ENCODE peak calls at places on chromosomes 6 and 20, in ten cellular contexts. One of them, this sample, is unnamed.

GRCh38 chr6:25318589-25318988 is 39.4 kb downstream of the CARMIL1 start:
- DNase-seq in prostate gland: no peak
- DNase-seq in ovary: no peak
- DNase-seq in endothelial cell of umbilical vein: no peak
- DNase-seq in uterus: no peak
- DNase-seq in transverse colon: no peak
- DNase-seq in fibroblast of lung: no peak
- DNase-seq in OCI-LY7: no peak
- DNase-seq in spleen: no peak
- DNase-seq in WERI-Rb-1: no peak
- DNase-seq in this sample: no peak

GRCh38 chr6:41584205-41584604 is 38.0 kb downstream of the FOXP4 start:
- DNase-seq in fibroblast of lung: no peak
- DNase-seq in OCI-LY7: no peak
- DNase-seq in ovary: no peak
- DNase-seq in WERI-Rb-1: no peak
- DNase-seq in uterus: no peak
- DNase-seq in prostate gland: no peak
- DNase-seq in endothelial cell of umbilical vein: no peak
- DNase-seq in spleen: no peak
- DNase-seq in transverse colon: no peak
- DNase-seq in this sample: no peak

GRCh38 chr6:34044945-34045595 is 100.8 kb downstream of the GRM4 start:
- DNase-seq in uterus: no peak
- DNase-seq in transverse colon: no peak
- DNase-seq in ovary: no peak
- DNase-seq in prostate gland: no peak
- DNase-seq in fibroblast of lung: no peak
- DNase-seq in WERI-Rb-1: no peak
- DNase-seq in endothelial cell of umbilical vein: no peak
- DNase-seq in OCI-LY7: peak; percentile 41
- DNase-seq in spleen: no peak
- DNase-seq in this sample: no peak

GRCh38 chr6:64250126-64250525 is 614.5 kb downstream of the PHF3 start:
- DNase-seq in OCI-LY7: no peak
- DNase-seq in uterus: no peak
- DNase-seq in ovary: no peak
- DNase-seq in prostate gland: no peak
- DNase-seq in endothelial cell of umbilical vein: no peak
- DNase-seq in WERI-Rb-1: no peak
- DNase-seq in spleen: no peak
- DNase-seq in fibroblast of lung: peak; percentile 40
- DNase-seq in transverse colon: no peak
- DNase-seq in this sample: no peak

GRCh38 chr6:105805581-105806023 is 280.5 kb upstream of the PRDM1 start:
- DNase-seq in spleen: no peak
- DNase-seq in endothelial cell of umbilical vein: no peak
- DNase-seq in fibroblast of lung: peak; percentile 23
- DNase-seq in prostate gland: no peak
- DNase-seq in transverse colon: no peak
- DNase-seq in uterus: no peak
- DNase-seq in OCI-LY7: no peak
- DNase-seq in WERI-Rb-1: no peak
- DNase-seq in ovary: no peak
- DNase-seq in this sample: no peak

GRCh38 chr6:19668710-19669109 is 168.5 kb upstream of the ID4 start:
- DNase-seq in prostate gland: no peak
- DNase-seq in transverse colon: no peak
- DNase-seq in OCI-LY7: no peak
- DNase-seq in fibroblast of lung: no peak
- DNase-seq in endothelial cell of umbilical vein: no peak
- DNase-seq in WERI-Rb-1: no peak
- DNase-seq in ovary: no peak
- DNase-seq in spleen: no peak
- DNase-seq in uterus: no peak
- DNase-seq in this sample: no peak

GRCh38 chr20:20547221-20547875 is 165.1 kb downstream of the RALGAPA2 start:
- DNase-seq in fibroblast of lung: peak; percentile 90
- DNase-seq in ovary: no peak
- DNase-seq in endothelial cell of umbilical vein: no peak
- DNase-seq in prostate gland: no peak
- DNase-seq in transverse colon: no peak
- DNase-seq in OCI-LY7: peak; percentile 19
- DNase-seq in WERI-Rb-1: no peak
- DNase-seq in uterus: no peak
- DNase-seq in spleen: no peak
- DNase-seq in this sample: peak; percentile 19

GRCh38 chr6:127341471-127342202 is 1.8 kb downstream of the ECHDC1 start:
- DNase-seq in uterus: no peak
- DNase-seq in transverse colon: no peak
- DNase-seq in fibroblast of lung: no peak
- DNase-seq in spleen: no peak
- DNase-seq in prostate gland: no peak
- DNase-seq in OCI-LY7: peak; percentile 55
- DNase-seq in ovary: no peak
- DNase-seq in endothelial cell of umbilical vein: no peak
- DNase-seq in WERI-Rb-1: no peak
- DNase-seq in this sample: peak; percentile 36

GRCh38 chr6:168155193-168155592 is 76.2 kb upstream of the FRMD1 start:
- DNase-seq in OCI-LY7: no peak
- DNase-seq in uterus: peak; percentile 61
- DNase-seq in WERI-Rb-1: no peak
- DNase-seq in spleen: no peak
- DNase-seq in transverse colon: no peak
- DNase-seq in ovary: no peak
- DNase-seq in prostate gland: no peak
- DNase-seq in endothelial cell of umbilical vein: no peak
- DNase-seq in fibroblast of lung: peak; percentile 12
- DNase-seq in this sample: no peak

GRCh38 chr20:38505091-38505455 is 32.4 kb downstream of the RALGAPB start:
- DNase-seq in prostate gland: no peak
- DNase-seq in uterus: no peak
- DNase-seq in WERI-Rb-1: no peak
- DNase-seq in endothelial cell of umbilical vein: no peak
- DNase-seq in OCI-LY7: no peak
- DNase-seq in transverse colon: no peak
- DNase-seq in ovary: no peak
- DNase-seq in fibroblast of lung: no peak
- DNase-seq in spleen: no peak
- DNase-seq in this sample: no peak

GRCh38 chr20:24531626-24532419 is 62.4 kb downstream of the SYNDIG1 start:
- DNase-seq in fibroblast of lung: no peak
- DNase-seq in spleen: no peak
- DNase-seq in transverse colon: no peak
- DNase-seq in OCI-LY7: no peak
- DNase-seq in ovary: no peak
- DNase-seq in prostate gland: no peak
- DNase-seq in uterus: no peak
- DNase-seq in endothelial cell of umbilical vein: no peak
- DNase-seq in WERI-Rb-1: no peak
- DNase-seq in this sample: no peak

GRCh38 chr20:51616060-51616459 is 73.5 kb upstream of the NFATC2 start:
- DNase-seq in uterus: no peak
- DNase-seq in prostate gland: no peak
- DNase-seq in spleen: no peak
- DNase-seq in endothelial cell of umbilical vein: no peak
- DNase-seq in ovary: no peak
- DNase-seq in transverse colon: no peak
- DNase-seq in OCI-LY7: peak; percentile 66
- DNase-seq in fibroblast of lung: no peak
- DNase-seq in WERI-Rb-1: no peak
- DNase-seq in this sample: no peak
- TF ChIP-seq CTCF in uterus: no peak
- TF ChIP-seq CTCF in prostate gland: no peak
- TF ChIP-seq CTCF in spleen: no peak
- TF ChIP-seq CTCF in endothelial cell of umbilical vein: no peak
- TF ChIP-seq CTCF in ovary: no peak
- TF ChIP-seq CTCF in transverse colon: no peak
- TF ChIP-seq CTCF in OCI-LY7: peak; percentile 70
- TF ChIP-seq CTCF in fibroblast of lung: no peak
- TF ChIP-seq CTCF in WERI-Rb-1: no peak
- TF ChIP-seq CTCF in this sample: peak; percentile 49

DNA sequence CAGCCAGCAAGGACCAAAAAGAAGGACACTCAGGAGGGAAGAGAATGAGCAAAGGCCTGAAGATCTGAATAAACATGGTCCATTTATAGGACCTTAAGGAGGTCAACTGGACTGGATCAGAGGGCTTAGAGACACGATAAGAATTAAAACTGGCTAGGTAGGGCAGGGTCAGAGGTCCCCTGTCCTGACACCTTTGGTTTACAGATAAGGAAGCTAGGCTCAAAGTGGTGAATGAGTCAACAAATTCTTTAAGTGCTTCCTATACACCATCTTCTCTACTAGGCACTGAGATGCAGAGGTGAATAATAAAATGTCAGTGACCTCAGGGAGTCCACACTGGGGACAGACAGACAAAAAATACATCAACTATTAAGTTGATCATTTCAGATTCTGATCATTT is 70.3 kb downstream of the HIVEP2 start:
- DNase-seq in WERI-Rb-1: no peak
- DNase-seq in OCI-LY7: no peak
- DNase-seq in uterus: no peak
- DNase-seq in spleen: no peak
- DNase-seq in transverse colon: no peak
- DNase-seq in fibroblast of lung: no peak
- DNase-seq in prostate gland: no peak
- DNase-seq in ovary: no peak
- DNase-seq in endothelial cell of umbilical vein: no peak
- DNase-seq in this sample: no peak
- H3K36me3 ChIP-seq in WERI-Rb-1: no peaks in the 10 kb centered on the region
- H3K36me3 ChIP-seq in OCI-LY7: peaks cover 15% of the 10 kb centered on the region
- H3K36me3 ChIP-seq in uterus: no peaks in the 10 kb centered on the region
- H3K36me3 ChIP-seq in spleen: no peaks in the 10 kb centered on the region
- H3K36me3 ChIP-seq in transverse colon: no peaks in the 10 kb centered on the region
- H3K36me3 ChIP-seq in fibroblast of lung: no peaks in the 10 kb centered on the region
- H3K36me3 ChIP-seq in prostate gland: no peaks in the 10 kb centered on the region
- H3K36me3 ChIP-seq in ovary: no peaks in the 10 kb centered on the region
- H3K36me3 ChIP-seq in endothelial cell of umbilical vein: no peaks in the 10 kb centered on the region
- H3K36me3 ChIP-seq in this sample: no peaks in the 10 kb centered on the region

GRCh38 chr6:28125396-28125795 is 987 bp downstream of the ZSCAN16 start:
- DNase-seq in endothelial cell of umbilical vein: no peak
- DNase-seq in uterus: no peak
- DNase-seq in transverse colon: no peak
- DNase-seq in prostate gland: no peak
- DNase-seq in fibroblast of lung: no peak
- DNase-seq in ovary: no peak
- DNase-seq in WERI-Rb-1: no peak
- DNase-seq in OCI-LY7: peak; percentile 64
- DNase-seq in spleen: no peak
- DNase-seq in this sample: no peak
- H3K4me3 ChIP-seq in endothelial cell of umbilical vein: no peak overlapping the region
- H3K4me3 ChIP-seq in uterus: no peak overlapping the region
- H3K4me3 ChIP-seq in transverse colon: no peak overlapping the region
- H3K4me3 ChIP-seq in prostate gland: no peak overlapping the region
- H3K4me3 ChIP-seq in fibroblast of lung: peak overlapping the region; percentile 6
- H3K4me3 ChIP-seq in ovary: no peak overlapping the region
- H3K4me3 ChIP-seq in WERI-Rb-1: no peak overlapping the region
- H3K4me3 ChIP-seq in OCI-LY7: peak overlapping the region; percentile 73
- H3K4me3 ChIP-seq in spleen: peak overlapping the region; percentile 60
- H3K4me3 ChIP-seq in this sample: peak overlapping the region; percentile 92

GRCh38 chr6:52663935-52664184 is 7.1 kb upstream of the TMEM14A start:
- DNase-seq in ovary: no peak
- DNase-seq in uterus: no peak
- DNase-seq in endothelial cell of umbilical vein: no peak
- DNase-seq in prostate gland: no peak
- DNase-seq in spleen: no peak
- DNase-seq in OCI-LY7: no peak
- DNase-seq in transverse colon: no peak
- DNase-seq in WERI-Rb-1: no peak
- DNase-seq in fibroblast of lung: no peak
- DNase-seq in this sample: no peak
- TF ChIP-seq CTCF in ovary: no peak
- TF ChIP-seq CTCF in uterus: no peak
- TF ChIP-seq CTCF in endothelial cell of umbilical vein: no peak
- TF ChIP-seq CTCF in prostate gland: no peak
- TF ChIP-seq CTCF in spleen: no peak
- TF ChIP-seq CTCF in OCI-LY7: no peak
- TF ChIP-seq CTCF in transverse colon: no peak
- TF ChIP-seq CTCF in WERI-Rb-1: no peak
- TF ChIP-seq CTCF in fibroblast of lung: no peak
- TF ChIP-seq CTCF in this sample: no peak

DNA sequence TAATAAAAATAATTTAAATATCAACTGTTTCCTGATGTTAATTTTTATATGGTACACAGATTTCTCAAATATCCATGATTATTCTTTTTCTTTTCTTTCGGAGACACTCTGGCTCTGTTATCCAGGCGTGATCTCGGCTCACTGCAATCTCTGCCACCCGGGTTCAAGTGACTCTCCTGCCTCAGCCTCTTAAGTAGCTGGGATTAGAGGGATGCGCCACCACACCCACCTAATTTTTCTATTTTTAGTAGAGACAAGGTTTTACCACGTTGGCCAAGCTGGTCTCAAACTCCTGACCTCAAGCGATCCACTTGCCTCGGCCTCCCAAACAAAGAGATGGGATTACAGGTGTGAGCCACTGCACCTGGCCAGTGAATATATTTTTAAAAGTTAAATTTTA is 20.5 kb downstream of the ROMO1 start:
- DNase-seq in fibroblast of lung: no peak
- DNase-seq in uterus: no peak
- DNase-seq in transverse colon: no peak
- DNase-seq in endothelial cell of umbilical vein: no peak
- DNase-seq in WERI-Rb-1: peak; percentile 58
- DNase-seq in prostate gland: no peak
- DNase-seq in spleen: no peak
- DNase-seq in ovary: no peak
- DNase-seq in OCI-LY7: no peak
- DNase-seq in this sample: no peak
- H3K36me3 ChIP-seq in fibroblast of lung: peaks cover 43% of the 10 kb centered on the region
- H3K36me3 ChIP-seq in uterus: no peaks in the 10 kb centered on the region
- H3K36me3 ChIP-seq in transverse colon: peaks cover 7% of the 10 kb centered on the region
- H3K36me3 ChIP-seq in endothelial cell of umbilical vein: peaks cover 55% of the 10 kb centered on the region
- H3K36me3 ChIP-seq in WERI-Rb-1: peaks cover 98% of the 10 kb centered on the region
- H3K36me3 ChIP-seq in prostate gland: peaks cover 23% of the 10 kb centered on the region
- H3K36me3 ChIP-seq in spleen: peaks cover 100% of the 10 kb centered on the region
- H3K36me3 ChIP-seq in ovary: peaks cover 2% of the 10 kb centered on the region
- H3K36me3 ChIP-seq in OCI-LY7: peaks cover 99% of the 10 kb centered on the region
- H3K36me3 ChIP-seq in this sample: peaks cover 40% of the 10 kb centered on the region

DNA sequence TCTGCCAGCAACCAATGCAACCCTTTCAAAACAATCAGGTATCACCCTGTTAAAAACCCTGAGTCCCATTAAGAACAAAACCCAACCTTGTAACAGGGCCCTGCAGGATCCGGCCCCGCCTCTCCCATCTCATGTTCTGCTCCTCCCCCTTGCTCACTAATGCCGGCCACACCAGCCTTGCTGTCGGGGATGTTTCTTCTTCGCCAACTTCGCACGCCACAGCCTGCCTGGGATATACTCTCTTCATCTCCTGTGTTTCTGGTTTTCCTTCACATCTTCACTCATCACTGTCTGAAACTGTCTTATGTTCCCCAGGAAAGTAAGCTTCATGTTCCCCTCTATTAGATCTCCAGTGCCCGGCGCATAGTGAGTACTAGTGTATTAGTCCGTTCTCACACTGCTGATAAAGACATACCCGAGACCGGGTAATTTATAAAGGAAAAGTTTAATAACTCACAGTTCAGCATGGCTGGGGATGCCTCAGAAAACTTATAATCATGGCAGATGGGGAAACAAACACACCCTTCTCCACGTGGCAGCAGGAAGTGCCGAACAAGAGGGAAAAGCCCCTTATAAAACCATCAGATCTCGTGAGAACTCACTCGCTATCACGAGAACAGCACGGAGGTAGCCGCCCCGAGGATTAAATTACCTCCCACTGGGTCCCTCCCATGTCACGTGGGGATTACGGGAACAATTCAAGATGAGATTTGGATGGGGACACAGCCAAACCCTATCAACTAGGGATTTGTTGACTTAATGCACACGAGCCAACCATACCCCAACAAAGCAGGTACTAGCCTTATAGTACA is 5.1 kb downstream of the TP53RK start:
- DNase-seq in WERI-Rb-1: peak; percentile 89
- DNase-seq in uterus: peak; percentile 51
- DNase-seq in ovary: peak; percentile 67
- DNase-seq in endothelial cell of umbilical vein: peak; percentile 39
- DNase-seq in OCI-LY7: no peak
- DNase-seq in fibroblast of lung: peak; percentile 87
- DNase-seq in prostate gland: peak; percentile 85
- DNase-seq in transverse colon: no peak
- DNase-seq in spleen: no peak
- DNase-seq in this sample: no peak
- H3K4me3 ChIP-seq in WERI-Rb-1: peak overlapping the region; percentile 84
- H3K4me3 ChIP-seq in uterus: peak overlapping the region; percentile 34
- H3K4me3 ChIP-seq in ovary: peak overlapping the region; percentile 34
- H3K4me3 ChIP-seq in endothelial cell of umbilical vein: peak overlapping the region; percentile 24
- H3K4me3 ChIP-seq in OCI-LY7: no peak overlapping the region
- H3K4me3 ChIP-seq in fibroblast of lung: peak overlapping the region; percentile 89
- H3K4me3 ChIP-seq in prostate gland: peak overlapping the region; percentile 34
- H3K4me3 ChIP-seq in transverse colon: no peak overlapping the region
- H3K4me3 ChIP-seq in spleen: no peak overlapping the region
- H3K4me3 ChIP-seq in this sample: no peak overlapping the region